ENCODE peak calls at places on chromosomes 11 and 22, in four cellular contexts. One of them, this sample, is unnamed.
A peak's percentile ranks its signal among the peaks of the same experiment; 100 is the strongest.

GRCh38 chr11:113384551-113384950 is 3.0 kb upstream of the ANKK1 start:
- DNase-seq in endothelial cell: peak; percentile 45
- DNase-seq in NCI-H1105 treated with DMSO at 0.1 percent for 48 hours: peak; percentile 35
- DNase-seq in fibroblast of lung: peak; percentile 96
- DNase-seq in this sample: no peak

GRCh38 chr11:122721964-122722266 is 66.4 kb downstream of the UBASH3B start:
- DNase-seq in endothelial cell: no peak
- DNase-seq in NCI-H1105 treated with DMSO at 0.1 percent for 48 hours: no peak
- DNase-seq in fibroblast of lung: peak; percentile 87
- DNase-seq in this sample: no peak

GRCh38 chr22:24937114-24937513 is 9.4 kb downstream of the LHFPL7 start:
- DNase-seq in endothelial cell: peak; percentile 36
- DNase-seq in NCI-H1105 treated with DMSO at 0.1 percent for 48 hours: no peak
- DNase-seq in fibroblast of lung: peak; percentile 7
- DNase-seq in this sample: peak; percentile 57

GRCh38 chr22:23034621-23035556 is 35.4 kb upstream of the GNAZ start:
- DNase-seq in endothelial cell: no peak
- DNase-seq in fibroblast of lung: no peak
- DNase-seq in NCI-H1105 treated with DMSO at 0.1 percent for 48 hours: no peak
- DNase-seq in this sample: no peak

GRCh38 chr11:108496643-108497256 is 1.4 kb downstream of the POGLUT3 start:
- DNase-seq in NCI-H1105 treated with DMSO at 0.1 percent for 48 hours: no peak
- DNase-seq in endothelial cell: no peak
- DNase-seq in fibroblast of lung: peak; percentile 52
- DNase-seq in this sample: no peak

GRCh38 chr22:19871845-19872778 is 17.4 kb upstream of the GNB1L start:
- DNase-seq in endothelial cell: peak; percentile 2
- DNase-seq in fibroblast of lung: no peak
- DNase-seq in NCI-H1105 treated with DMSO at 0.1 percent for 48 hours: no peak
- DNase-seq in this sample: no peak

GRCh38 chr22:29320546-29320945 is 5.0 kb upstream of the RASL10A start:
- DNase-seq in fibroblast of lung: no peak
- DNase-seq in endothelial cell: no peak
- DNase-seq in NCI-H1105 treated with DMSO at 0.1 percent for 48 hours: no peak
- DNase-seq in this sample: no peak

GRCh38 chr11:27563201-27563600 is 56.6 kb upstream of the LIN7C start:
- DNase-seq in endothelial cell: no peak
- DNase-seq in NCI-H1105 treated with DMSO at 0.1 percent for 48 hours: no peak
- DNase-seq in fibroblast of lung: peak; percentile 82
- DNase-seq in this sample: no peak

GRCh38 chr11:128040603-128041002 is 546.8 kb downstream of the ETS1 start:
- DNase-seq in NCI-H1105 treated with DMSO at 0.1 percent for 48 hours: no peak
- DNase-seq in endothelial cell: no peak
- DNase-seq in fibroblast of lung: peak; percentile 28
- DNase-seq in this sample: no peak

GRCh38 chr22:35154937-35155387 is 89.0 kb downstream of the ISX start:
- DNase-seq in endothelial cell: peak; percentile 78
- DNase-seq in fibroblast of lung: peak; percentile 36
- DNase-seq in NCI-H1105 treated with DMSO at 0.1 percent for 48 hours: peak; percentile 66
- DNase-seq in this sample: peak; percentile 78

GRCh38 chr11:35667257-35667656 is 4.7 kb downstream of the TRIM44 start:
- DNase-seq in endothelial cell: no peak
- DNase-seq in NCI-H1105 treated with DMSO at 0.1 percent for 48 hours: no peak
- DNase-seq in fibroblast of lung: no peak
- DNase-seq in this sample: no peak

GRCh38 chr11:67352546-67353316 is 615 bp downstream of the POLD4 start:
- DNase-seq in endothelial cell: no peak
- DNase-seq in NCI-H1105 treated with DMSO at 0.1 percent for 48 hours: peak; percentile 76
- DNase-seq in fibroblast of lung: no peak
- DNase-seq in this sample: no peak

GRCh38 chr11:94602430-94603372 is 35.5 kb downstream of the PIWIL4 start:
- DNase-seq in endothelial cell: peak; percentile 73
- DNase-seq in fibroblast of lung: peak; percentile 77
- DNase-seq in NCI-H1105 treated with DMSO at 0.1 percent for 48 hours: peak; percentile 33
- DNase-seq in this sample: peak; percentile 25

GRCh38 chr11:13941790-13942189 is 20.7 kb upstream of the SPON1 start:
- DNase-seq in NCI-H1105 treated with DMSO at 0.1 percent for 48 hours: no peak
- DNase-seq in endothelial cell: no peak
- DNase-seq in fibroblast of lung: no peak
- DNase-seq in this sample: no peak

GRCh38 chr11:60838132-60838531 is 3.8 kb upstream of the CCDC86 start:
- DNase-seq in endothelial cell: peak; percentile 21
- DNase-seq in NCI-H1105 treated with DMSO at 0.1 percent for 48 hours: no peak
- DNase-seq in fibroblast of lung: no peak
- DNase-seq in this sample: peak; percentile 27

GRCh38 chr22:20523118-20523983 is 15.9 kb downstream of the MED15 start:
- DNase-seq in fibroblast of lung: peak; percentile 74
- DNase-seq in endothelial cell: no peak
- DNase-seq in NCI-H1105 treated with DMSO at 0.1 percent for 48 hours: no peak
- DNase-seq in this sample: peak; percentile 6

GRCh38 chr11:120079750-120080610 is 57.9 kb downstream of the TRIM29 start:
- DNase-seq in endothelial cell: peak; percentile 48
- DNase-seq in fibroblast of lung: no peak
- DNase-seq in NCI-H1105 treated with DMSO at 0.1 percent for 48 hours: peak; percentile 15
- DNase-seq in this sample: peak; percentile 41

GRCh38 chr11:130908770-130909625 is 7.3 kb downstream of the SNX19 start:
- DNase-seq in endothelial cell: no peak
- DNase-seq in fibroblast of lung: peak; percentile 92
- DNase-seq in NCI-H1105 treated with DMSO at 0.1 percent for 48 hours: no peak
- DNase-seq in this sample: no peak

GRCh38 chr22:37887610-37888378 is 18.3 kb upstream of the MICALL1 start:
- DNase-seq in endothelial cell: peak; percentile 64
- DNase-seq in fibroblast of lung: peak; percentile 82
- DNase-seq in NCI-H1105 treated with DMSO at 0.1 percent for 48 hours: no peak
- DNase-seq in this sample: no peak